ENCODE peak calls at places on chromosomes 5 and 9, in nine cellular contexts. Z is caudate nucleus; C is stimulated activated CD8-positive, alpha-beta memory T cell treated with anti-CD3 and anti-CD28 coated beads, Interleukin-15, amount 100 ng/mL, for 1 hour; X is stimulated activated naive CD8-positive, alpha-beta T cell treated with anti-CD3 and anti-CD28 coated beads, Interleukin-15, amount 100 ng/mL, for 72 hours; S is activated T-helper 1 cell treated with anti-CD3 and anti-CD28 coated beads, Interleukin-12 subunit alpha, Interleukin-12 subunit beta, Interleukin-2, Interleukin-4 antibody, amounts not matched to agents 30 ng/mL and 10 ng/mL and 1 ng/mL, durations not matched to agents 14 hours and 24 hours and 36 hours; G is lower leg skin; V is GM23248; T is CD4-positive, CD25-positive, alpha-beta regulatory T cell; K is GOT3. O is an unnamed sample.
A peak's percentile ranks its signal among the peaks of the same experiment; 100 is the strongest.

GRCh38 chr5:73263001-73263710 is 90.2 kb downstream of the TMEM174 start:
- DNase-seq in Z (no peak), C (no peak), X (no peak), S (no peak), G (no peak), V (peak; percentile 68), T (no peak), K (no peak), O (no peak)

GRCh38 chr5:172736524-172737135 is 34.4 kb downstream of the DUSP1 start:
- DNase-seq in Z (no peak), C (no peak), X (no peak), S (no peak), G (no peak), V (peak; percentile 45), T (no peak), K (no peak), O (no peak)

GRCh38 chr5:176365663-176366574 is 632 bp downstream of the ARL10 start:
- DNase-seq in Z (peak; percentile 34), C (no peak), X (peak; percentile 44), S (peak; percentile 25), G (peak; percentile 89), V (peak; percentile 81), T (no peak), K (no peak), O (no peak)

GRCh38 chr5:132500244-132500930 is 9.8 kb upstream of the IRF1 start:
- DNase-seq in Z (no peak), C (no peak), X (peak; percentile 37), S (no peak), G (peak; percentile 84), V (no peak), T (no peak), K (no peak), O (no peak)

GRCh38 chr9:136645343-136645902 is 17.3 kb upstream of the EGFL7 start:
- DNase-seq in Z (no peak), C (no peak), X (no peak), S (no peak), G (no peak), V (no peak), T (no peak), K (no peak), O (no peak)

GRCh38 chr5:98414938-98415337 is 358.5 kb upstream of the RGMB start:
- DNase-seq in Z (no peak), C (no peak), X (no peak), S (no peak), G (no peak), V (peak; percentile 98), T (no peak), K (no peak), O (no peak)

GRCh38 chr9:123649909-123650308 is 280.0 kb downstream of the DENND1A start:
- DNase-seq in Z (no peak), C (no peak), X (no peak), S (no peak), G (no peak), V (no peak), T (no peak), K (no peak), O (no peak)

GRCh38 chr5:96459313-96460109 is 26.5 kb upstream of the PCSK1 start:
- DNase-seq in Z (no peak), C (no peak), X (no peak), S (no peak), G (no peak), V (no peak), T (no peak), K (no peak), O (no peak)

GRCh38 chr9:92342825-92343488 is 17.2 kb downstream of the CENPP start:
- DNase-seq in Z (no peak), C (no peak), X (no peak), S (no peak), G (no peak), V (peak; percentile 68), T (no peak), K (no peak), O (no peak)

GRCh38 chr9:12702160-12702758 is 9.1 kb downstream of the TYRP1 start:
- DNase-seq in Z (no peak), C (no peak), X (no peak), S (no peak), G (peak; percentile 84), V (peak; percentile 80), T (no peak), K (no peak), O (no peak)

GRCh38 chr5:2703615-2704014 is 47.9 kb downstream of the IRX2 start:
- DNase-seq in Z (no peak), C (no peak), X (no peak), S (no peak), G (peak; percentile 67), V (no peak), T (no peak), K (no peak), O (no peak)

GRCh38 chr9:135214054-135214640 is 126.7 kb downstream of the OLFM1 start:
- DNase-seq in Z (no peak), C (no peak), X (no peak), S (no peak), G (no peak), V (no peak), T (no peak), K (no peak), O (no peak)

GRCh38 chr5:126015244-126016054 is 407.8 kb upstream of the GRAMD2B start:
- DNase-seq in Z (no peak), C (no peak), X (no peak), S (no peak), G (no peak), V (peak; percentile 50), T (no peak), K (no peak), O (no peak)

GRCh38 chr5:116084231-116084630 is 594 bp upstream of the COMMD10 start:
- DNase-seq in Z (no peak), C (no peak), X (peak; percentile 16), S (peak; percentile 8), G (no peak), V (peak; percentile 63), T (no peak), K (no peak), O (peak; percentile 14)

GRCh38 chr9:133914483-133915342 is 77.4 kb downstream of the VAV2 start:
- DNase-seq in Z (no peak), C (no peak), X (no peak), S (no peak), G (no peak), V (peak; percentile 7), T (no peak), K (no peak), O (no peak)

GRCh38 chr5:34691326-34691725 is 35.2 kb downstream of the RAI14 start:
- DNase-seq in Z (no peak), C (no peak), X (no peak), S (no peak), G (no peak), V (peak; percentile 79), T (no peak), K (no peak), O (no peak)

GRCh38 chr5:138037271-138037670 is 4.4 kb upstream of the FAM13B start:
- DNase-seq in Z (no peak), C (no peak), X (no peak), S (no peak), G (no peak), V (no peak), T (no peak), K (no peak), O (no peak)

GRCh38 chr9:22165144-22165543 is 156.0 kb upstream of the CDKN2B start:
- DNase-seq in Z (no peak), C (no peak), X (no peak), S (no peak), G (no peak), V (peak; percentile 71), T (no peak), K (no peak), O (no peak)